ENCODE peak calls at places on chromosomes 3 and 15, in eight cellular contexts. C is body of pancreas, K is colonic mucosa, Y is left lung, D is mammary epithelial cell, G is lower lobe of right lung, A is hepatocyte, Z is cardiac muscle cell. E is an unnamed sample.
A peak's percentile ranks its signal among the peaks of the same experiment; 100 is the strongest.

GRCh38 chr3:141526709-141527108 is 39.9 kb downstream of the RASA2 start:
- DNase-seq in A (no peak), Y (no peak), C (no peak), K (no peak), Z (no peak), G (no peak), D (peak; percentile 47), E (no peak)

GRCh38 chr15:57323806-57324589 is 52.3 kb upstream of the CGNL1 start:
- DNase-seq in G (no peak), K (peak; percentile 88), C (no peak), D (peak; percentile 51), Y (peak; percentile 18), A (peak; percentile 83), Z (no peak), E (peak; percentile 94)

GRCh38 chr3:134621824-134622223 is 29.0 kb downstream of the KY start:
- DNase-seq in K (no peak), C (no peak), Y (no peak), G (no peak), Z (peak; percentile 42), A (no peak), D (no peak), E (no peak)

GRCh38 chr3:52931889-52932288 is 34.5 kb upstream of the STIMATE start:
- DNase-seq in D (no peak), C (no peak), G (no peak), A (no peak), Y (no peak), Z (no peak), K (no peak), E (no peak)

GRCh38 chr3:149575213-149575961 is 82.4 kb downstream of the WWTR1 start:
- DNase-seq in K (peak; percentile 24), Y (no peak), A (peak; percentile 16), D (peak; percentile 82), Z (peak; percentile 94), G (no peak), C (peak; percentile 9), E (peak; percentile 74)

GRCh38 chr15:100131321-100132224 is 210.2 kb downstream of the ADAMTS17 start:
- DNase-seq in D (peak; percentile 23), K (no peak), C (peak; percentile 65), G (peak; percentile 62), Y (peak; percentile 87), Z (peak; percentile 75), A (peak; percentile 30), E (no peak)

GRCh38 chr3:156488771-156489170 is 66.1 kb downstream of the SSR3 start:
- DNase-seq in Y (no peak), D (no peak), G (no peak), K (no peak), Z (peak; percentile 29), C (no peak), A (no peak), E (no peak)

GRCh38 chr3:99997293-99997692 is 117.0 kb downstream of the FILIP1L start:
- DNase-seq in C (no peak), K (no peak), Z (peak; percentile 34), Y (no peak), D (no peak), A (no peak), G (no peak), E (no peak)

GRCh38 chr3:99128740-99129505 is 227.4 kb upstream of the DCBLD2 start:
- DNase-seq in Y (no peak), G (no peak), Z (peak; percentile 93), K (no peak), A (no peak), D (peak; percentile 99), C (no peak), E (no peak)

GRCh38 chr15:68781766-68782588 is 38.7 kb downstream of the ANP32A start:
- DNase-seq in G (peak; percentile 74), Z (no peak), K (peak; percentile 33), D (no peak), Y (peak; percentile 89), A (no peak), C (no peak), E (peak; percentile 70)

GRCh38 chr3:16570113-16570512 is 35.1 kb downstream of the DAZL start:
- DNase-seq in Y (no peak), Z (no peak), K (no peak), C (no peak), A (no peak), D (no peak), G (no peak), E (no peak)

GRCh38 chr15:57376695-57377477 is 581 bp downstream of the CGNL1 start:
- DNase-seq in D (peak; percentile 26), Y (no peak), C (peak; percentile 68), G (peak; percentile 52), K (peak; percentile 34), Z (peak; percentile 39), A (peak; percentile 53), E (no peak)

GRCh38 chr15:71761649-71762048 is 48.7 kb upstream of the NR2E3 start:
- DNase-seq in A (peak; percentile 73), Z (peak; percentile 75), K (peak; percentile 79), Y (no peak), G (no peak), D (peak; percentile 82), C (no peak), E (peak; percentile 90)

GRCh38 chr3:56347219-56347871 is 120.9 kb downstream of the ERC2 start:
- DNase-seq in G (no peak), A (peak; percentile 16), K (peak; percentile 32), C (peak; percentile 69), Z (peak; percentile 18), Y (no peak), D (no peak), E (no peak)

GRCh38 chr3:14780927-14781507 is 37.7 kb upstream of the FGD5 start:
- DNase-seq in A (peak; percentile 82), K (peak; percentile 57), C (peak; percentile 67), D (peak; percentile 39), G (peak; percentile 68), Z (peak; percentile 80), Y (peak; percentile 81), E (peak; percentile 35)

GRCh38 chr3:37974121-37974927 is 16.3 kb upstream of the VILL start:
- DNase-seq in Z (peak; percentile 74), G (peak; percentile 78), D (peak; percentile 30), C (peak; percentile 83), K (peak; percentile 83), Y (peak; percentile 90), A (peak; percentile 82), E (peak; percentile 51)

GRCh38 chr3:118772036-118773030 is 262.3 kb downstream of the IGSF11 start:
- DNase-seq in D (peak; percentile 2), C (no peak), K (no peak), Y (no peak), G (no peak), A (peak; percentile 41), Z (no peak), E (no peak)

DNA sequence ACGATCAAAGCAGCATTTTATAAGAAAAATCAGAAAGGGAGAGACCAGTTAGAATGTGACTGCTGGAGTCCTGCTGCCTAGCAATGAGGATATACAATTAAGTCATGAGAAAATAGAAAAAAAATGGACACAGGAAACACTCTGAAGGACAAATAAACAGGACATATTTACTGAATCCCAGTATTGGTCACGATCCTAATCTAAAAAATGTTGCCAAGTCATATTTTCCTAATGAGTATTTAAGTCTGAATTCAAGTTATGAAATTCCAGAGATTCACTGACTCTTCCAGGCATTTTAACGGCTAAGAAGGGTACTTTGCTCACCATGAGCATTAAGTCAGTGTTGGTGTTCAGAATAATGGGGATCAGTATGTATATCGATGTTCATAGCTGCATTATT is 154.3 kb upstream of the CCDC54 start:
- DNase-seq in Z (peak; percentile 80), D (no peak), A (no peak), Y (no peak), K (no peak), G (no peak), C (no peak), E (no peak)
- H3K27ac ChIP-seq in Z (no peak overlapping the region), D (no peak overlapping the region), A (peak overlapping the region; percentile 72), Y (no peak overlapping the region), K (no peak overlapping the region), G (no peak overlapping the region), C (no peak overlapping the region), E (peak overlapping the region; percentile 51)

DNA sequence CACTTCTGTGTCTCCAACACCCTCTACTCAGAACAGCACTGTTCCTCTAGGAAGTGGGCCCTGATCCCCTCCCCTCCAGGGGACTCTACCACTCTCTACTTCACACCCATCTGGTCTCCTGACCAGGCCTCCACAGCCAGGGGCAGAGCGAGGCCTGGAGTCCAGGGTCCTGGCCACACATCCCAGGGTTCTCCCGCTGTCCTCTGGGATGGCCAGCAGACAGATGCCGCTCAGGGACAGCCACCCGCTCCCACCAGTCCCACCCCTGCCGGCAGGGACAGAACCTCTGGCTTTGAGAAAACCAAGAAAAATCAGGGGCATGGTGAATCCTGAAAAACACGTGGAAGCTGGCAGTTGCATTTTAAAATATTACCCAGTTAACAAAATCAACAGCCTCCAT is 32.0 kb upstream of the IQSEC1 start:
- DNase-seq in C (no peak), Z (no peak), A (no peak), Y (peak; percentile 60), K (no peak), G (peak; percentile 28), D (no peak), E (peak; percentile 23)
- H3K4me3 ChIP-seq in C (no peak overlapping the region), Z (no peak overlapping the region), A (no peak overlapping the region), Y (no peak overlapping the region), K (no peak overlapping the region), G (no peak overlapping the region), D (no peak overlapping the region), E (no peak overlapping the region)

GRCh38 chr3:139374099-139374498 is 15.3 kb downstream of the COPB2 start:
- DNase-seq in Z (no peak), Y (no peak), A (no peak), G (no peak), D (no peak), K (no peak), C (no peak), E (no peak)
- H3K36me3 ChIP-seq in Z (peaks cover 94% of the 10 kb centered on the region), Y (peaks cover 100% of the 10 kb centered on the region), A (peaks cover 12% of the 10 kb centered on the region), G (peaks cover 100% of the 10 kb centered on the region), D (peaks cover 51% of the 10 kb centered on the region), K (peaks cover 41% of the 10 kb centered on the region), C (peaks cover 67% of the 10 kb centered on the region), E (peaks cover 100% of the 10 kb centered on the region)

GRCh38 chr3:71488882-71489281 is 94.6 kb downstream of the FOXP1 start:
- DNase-seq in C (no peak), G (no peak), D (no peak), K (no peak), Z (no peak), A (no peak), Y (no peak), E (no peak)

GRCh38 chr3:71488391-71488809 is 95.1 kb downstream of the FOXP1 start:
- DNase-seq in A (no peak), D (no peak), G (no peak), Y (no peak), Z (no peak), K (no peak), C (no peak), E (no peak)

GRCh38 chr3:71485903-71486302 is 97.6 kb downstream of the FOXP1 start:
- DNase-seq in G (no peak), Y (no peak), A (no peak), K (no peak), Z (no peak), D (no peak), C (no peak), E (no peak)

GRCh38 chr3:71486831-71487230 is 96.7 kb downstream of the FOXP1 start:
- DNase-seq in G (no peak), D (no peak), Z (no peak), K (no peak), A (no peak), C (no peak), Y (no peak), E (no peak)

DNA sequence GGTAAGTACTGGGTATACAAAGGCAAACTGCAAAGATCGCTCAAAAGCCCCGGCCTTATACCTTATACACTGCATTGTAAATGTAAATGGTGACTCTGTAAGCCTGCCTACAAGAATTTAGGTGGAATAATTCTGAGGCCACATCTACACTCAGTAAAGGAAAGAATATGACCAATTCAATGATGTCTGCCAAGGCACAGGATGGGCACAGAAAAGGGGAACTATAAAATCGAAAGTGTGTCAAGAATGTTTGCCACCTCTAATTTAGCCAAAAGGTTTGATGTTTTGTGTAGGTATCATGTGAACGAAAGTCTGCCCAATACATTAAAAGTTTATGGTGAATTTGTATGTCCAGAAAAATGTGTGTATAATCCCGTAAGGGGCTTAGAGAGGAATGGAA is 96.1 kb downstream of the FOXP1 start:
- DNase-seq in D (no peak), Y (no peak), C (no peak), K (no peak), G (no peak), Z (no peak), A (no peak), E (no peak)
- H3K27ac ChIP-seq in D (no peak overlapping the region), Y (no peak overlapping the region), C (no peak overlapping the region), K (no peak overlapping the region), G (no peak overlapping the region), Z (no peak overlapping the region), A (no peak overlapping the region), E (no peak overlapping the region)